ENCODE peak calls at places on chromosomes 1 and 21, in five cellular contexts. T is WTC11, P is WERI-Rb-1, M is HCT116, E is SK-N-SH. V is an unnamed sample.

GRCh38 chr1:215987092-215987855 is 420.2 kb downstream of the KCTD3 start:
- DNase-seq in T (no peak), P (no peak), M (no peak), E (no peak), V (no peak)

GRCh38 chr1:177256153-177256814 is 85.5 kb downstream of the BRINP2 start:
- DNase-seq in T (peak), P (peak), M (no peak), E (no peak), V (peak)

GRCh38 chr1:15328785-15329480 is 80.8 kb upstream of the EFHD2 start:
- DNase-seq in T (no peak), P (no peak), M (no peak), E (peak), V (no peak)

GRCh38 chr1:234601217-234602017 is 8.6 kb downstream of the IRF2BP2 start:
- DNase-seq in T (no peak), P (no peak), M (no peak), E (peak), V (no peak)

GRCh38 chr1:198088360-198089071 is 68.3 kb upstream of the NEK7 start:
- DNase-seq in T (no peak), P (no peak), M (peak), E (peak), V (no peak)

GRCh38 chr1:19435851-19436465 is 49.4 kb downstream of the CAPZB start:
- DNase-seq in T (no peak), P (no peak), M (no peak), E (no peak), V (no peak)

GRCh38 chr1:54716299-54717047 is 812 bp downstream of the TTC4 start:
- DNase-seq in T (no peak), P (no peak), M (no peak), E (no peak), V (no peak)

GRCh38 chr1:230031131-230031530 is 35.9 kb upstream of the GALNT2 start:
- DNase-seq in T (no peak), P (no peak), M (no peak), E (no peak), V (no peak)

GRCh38 chr1:51058863-51059262 is 43.2 kb upstream of the C1orf185 start:
- DNase-seq in T (peak), P (no peak), M (no peak), E (no peak), V (no peak)

GRCh38 chr21:39647476-39647875 is 34.7 kb downstream of the B3GALT5 start:
- DNase-seq in T (no peak), P (no peak), M (no peak), E (no peak), V (no peak)

GRCh38 chr1:116699605-116700004 is 32.1 kb upstream of the IGSF3 start:
- DNase-seq in T (no peak), P (no peak), M (no peak), E (peak), V (no peak)

GRCh38 chr1:82782599-82782998 is 981.9 kb downstream of the ADGRL2 start:
- DNase-seq in T (no peak), P (no peak), M (no peak), E (no peak), V (no peak)

GRCh38 chr1:82777240-82777639 is 976.5 kb downstream of the ADGRL2 start:
- DNase-seq in T (no peak), P (no peak), M (no peak), E (no peak), V (peak)

GRCh38 chr1:82775402-82776000 is 974.8 kb downstream of the ADGRL2 start:
- DNase-seq in T (peak), P (peak), M (peak), E (peak), V (peak)

GRCh38 chr1:82783025-82783424 is 982.3 kb downstream of the ADGRL2 start:
- DNase-seq in T (no peak), P (no peak), M (no peak), E (no peak), V (no peak)

DNA sequence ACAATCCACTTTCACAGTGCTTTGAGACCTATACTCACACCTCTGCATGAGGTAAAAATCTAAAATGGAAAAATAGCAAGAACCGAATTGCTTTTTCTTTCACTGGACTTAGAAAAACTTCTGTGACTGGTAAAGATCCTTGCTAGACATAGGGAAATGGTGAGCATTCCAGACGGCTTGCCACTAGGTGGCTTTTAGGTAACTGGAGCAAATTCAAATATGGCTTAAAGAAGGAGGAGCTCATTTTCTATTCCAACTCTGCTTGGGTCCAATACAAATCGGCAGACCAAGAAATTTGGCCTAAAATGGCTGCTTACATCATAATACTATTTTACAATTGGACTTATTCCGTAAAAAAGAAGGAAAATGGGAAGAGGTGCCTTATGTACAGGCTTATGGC is 977.9 kb downstream of the ADGRL2 start:
- DNase-seq in T (peak), P (no peak), M (no peak), E (no peak), V (no peak)
- TF ChIP-seq CTCF in T (no peak), P (peak), M (peak), E (peak), V (no peak)

GRCh38 chr1:44315521-44315920 is 39.5 kb downstream of the ERI3 start:
- DNase-seq in T (no peak), P (peak), M (no peak), E (no peak), V (no peak)

GRCh38 chr1:44312652-44313196 is 42.3 kb downstream of the ERI3 start:
- DNase-seq in T (no peak), P (no peak), M (no peak), E (no peak), V (no peak)

GRCh38 chr1:44313265-44313918 is 41.7 kb downstream of the ERI3 start:
- DNase-seq in T (no peak), P (no peak), M (no peak), E (no peak), V (no peak)

GRCh38 chr1:44316231-44316759 is 38.8 kb downstream of the ERI3 start:
- DNase-seq in T (no peak), P (peak), M (no peak), E (no peak), V (no peak)

DNA sequence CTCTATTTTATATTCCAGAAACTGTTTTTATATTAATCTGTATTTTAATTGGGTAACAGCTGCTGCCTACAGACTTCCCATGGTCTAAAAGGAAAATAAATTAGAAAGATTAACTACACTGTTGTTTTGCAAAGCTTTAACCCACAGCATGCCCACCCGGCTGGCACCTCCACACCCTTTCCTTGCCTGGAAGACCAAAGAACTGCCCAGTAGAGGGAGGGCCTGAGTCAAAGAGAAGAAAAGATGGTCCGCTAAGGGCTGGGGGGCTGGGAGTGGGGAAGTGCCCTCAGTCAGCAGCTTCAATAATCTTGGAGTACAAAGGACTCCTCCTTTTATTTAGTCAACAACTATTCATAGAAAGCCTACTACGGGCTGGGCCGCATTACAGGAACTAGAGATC is 40.7 kb downstream of the ERI3 start:
- DNase-seq in T (peak), P (no peak), M (no peak), E (no peak), V (no peak)
- TF ChIP-seq CTCF in T (no peak), P (peak), M (peak), E (peak), V (no peak)

DNA sequence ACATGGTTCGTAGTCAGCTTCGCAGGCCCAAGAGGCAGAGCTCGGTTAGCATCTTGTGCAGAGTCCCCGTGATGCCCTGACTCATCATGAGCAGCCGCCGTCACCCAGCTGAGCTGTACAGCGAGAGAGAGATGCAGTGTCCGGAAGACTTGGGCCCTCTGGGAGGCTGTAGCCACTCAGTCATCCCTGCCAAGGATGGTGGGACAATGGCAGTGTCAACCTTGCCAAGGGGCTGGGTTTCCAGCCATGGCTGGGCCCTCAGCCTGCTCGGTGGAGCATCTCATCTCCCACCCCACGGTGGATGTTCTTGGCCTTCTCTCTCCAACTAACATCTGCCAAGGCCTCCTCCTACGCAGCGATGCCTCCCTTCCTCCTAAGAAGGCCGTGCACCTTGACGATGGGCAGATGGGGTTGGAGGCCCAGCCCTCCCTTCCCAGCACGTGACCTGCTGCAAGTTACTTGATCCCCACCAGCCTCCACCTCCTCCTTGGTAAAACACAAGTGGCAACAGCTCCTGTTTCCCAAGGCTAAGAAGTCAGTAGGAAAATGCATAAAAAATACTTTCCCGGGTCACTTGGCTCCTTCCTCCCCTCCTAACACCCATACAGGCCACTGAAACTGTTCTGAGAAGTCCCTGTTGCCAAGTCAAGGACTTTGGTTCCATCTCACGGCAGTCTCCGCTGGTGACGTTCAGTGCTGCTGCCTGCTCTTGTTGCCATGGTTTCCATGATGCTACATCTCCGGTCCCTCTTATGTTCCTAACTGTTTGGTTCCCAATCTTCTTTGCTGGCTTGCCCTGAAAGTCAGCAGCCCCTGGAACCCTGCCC is 384.7 kb upstream of the VAMP3 start:
- DNase-seq in T (no peak), P (peak), M (no peak), E (no peak), V (no peak)
- TF ChIP-seq CTCF in T (no peak), P (no peak), M (no peak), E (no peak), V (no peak)

GRCh38 chr1:47993356-47993755 is 3.8 kb downstream of the TRABD2B start:
- DNase-seq in T (no peak), P (no peak), M (no peak), E (no peak), V (no peak)

GRCh38 chr1:47990286-47990685 is 6.9 kb downstream of the TRABD2B start:
- DNase-seq in T (no peak), P (no peak), M (no peak), E (no peak), V (no peak)

GRCh38 chr1:47991698-47992097 is 5.5 kb downstream of the TRABD2B start:
- DNase-seq in T (no peak), P (no peak), M (no peak), E (peak), V (no peak)

GRCh38 chr1:47992720-47993119 is 4.5 kb downstream of the TRABD2B start:
- DNase-seq in T (no peak), P (no peak), M (no peak), E (no peak), V (no peak)

GRCh38 chr1:47991187-47991586 is 6.0 kb downstream of the TRABD2B start:
- DNase-seq in T (no peak), P (no peak), M (peak), E (no peak), V (no peak)
- TF ChIP-seq CTCF in T (no peak), P (no peak), M (no peak), E (no peak), V (no peak)

DNA sequence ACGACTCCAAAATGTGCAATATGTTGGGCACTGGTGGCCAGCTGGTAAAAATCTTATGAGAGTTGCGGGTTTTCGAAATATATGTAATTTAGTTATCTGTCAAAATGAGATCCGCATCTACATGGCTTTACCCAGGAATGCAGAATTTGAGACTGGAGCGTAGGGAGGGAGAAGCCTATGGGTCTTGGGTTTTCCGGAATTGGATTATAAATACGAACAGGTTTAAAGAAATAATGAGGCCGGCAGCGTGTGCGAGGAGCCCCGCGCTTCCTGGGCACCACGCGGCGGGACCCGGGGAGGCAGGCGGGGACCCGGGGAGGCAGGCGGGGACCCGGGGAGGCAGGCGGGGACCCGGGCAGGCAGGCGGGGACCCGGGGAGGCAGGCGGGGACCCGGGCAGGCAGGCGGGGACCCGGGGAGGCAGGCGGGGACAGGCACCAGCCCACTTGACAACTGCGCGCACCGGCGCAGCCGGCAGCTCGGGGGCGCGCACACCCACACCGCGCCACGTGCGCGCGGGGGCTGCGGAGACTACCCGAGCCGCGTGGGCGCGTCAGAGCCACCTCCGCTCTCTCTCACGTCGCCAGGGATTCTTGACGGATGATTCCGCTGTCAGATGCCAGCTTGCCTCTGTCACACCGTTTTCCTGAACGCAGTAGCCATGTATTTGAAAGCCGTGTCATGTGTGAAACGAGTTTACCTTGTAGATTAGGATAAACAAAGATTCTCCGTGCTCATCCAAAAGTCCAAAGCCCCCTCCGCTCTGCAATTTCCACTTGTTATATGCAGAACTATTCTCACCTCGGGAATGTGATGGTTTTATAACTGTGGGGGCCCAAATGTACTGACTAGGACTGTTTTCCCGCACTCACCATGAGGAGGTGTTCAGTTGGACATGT is 54.3 kb upstream of the HNRNPU start:
- DNase-seq in T (peak), P (peak), M (no peak), E (peak), V (peak)
- TF ChIP-seq CTCF in T (no peak), P (peak), M (no peak), E (peak), V (no peak)

GRCh38 chr1:2921970-2922686 is 99.1 kb upstream of the ACTRT2 start:
- DNase-seq in T (no peak), P (peak), M (peak), E (peak), V (no peak)
- TF ChIP-seq CTCF in T (peak), P (peak), M (peak), E (peak), V (peak)

DNA sequence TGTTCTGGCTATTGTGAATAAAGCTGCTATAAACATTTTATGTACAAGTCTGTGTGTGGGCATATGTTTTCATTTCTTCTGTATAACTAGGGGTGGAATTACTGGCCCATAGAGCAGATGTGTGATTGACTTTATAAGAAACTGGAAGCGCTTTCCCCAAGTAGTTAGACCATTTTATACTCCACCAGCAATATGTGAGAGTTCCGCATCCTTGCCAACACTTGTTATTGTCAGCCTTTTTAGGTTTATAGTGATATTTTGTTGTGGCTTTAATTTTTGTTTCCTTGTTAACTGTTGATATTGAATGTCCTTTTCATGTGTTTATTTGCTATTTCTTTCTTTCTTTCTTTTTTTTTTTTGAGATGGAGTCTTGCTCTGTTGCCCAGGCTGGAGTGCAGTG is 9.4 kb downstream of the MAN1C1 start:
- DNase-seq in T (no peak), P (no peak), M (no peak), E (no peak), V (no peak)
- TF ChIP-seq CTCF in T (no peak), P (no peak), M (no peak), E (no peak), V (no peak)

GRCh38 chr1:101911894-101912293 is 84.8 kb downstream of the OLFM3 start:
- DNase-seq in T (no peak), P (no peak), M (no peak), E (no peak), V (no peak)

GRCh38 chr1:101907264-101907663 is 89.5 kb downstream of the OLFM3 start:
- DNase-seq in T (no peak), P (no peak), M (no peak), E (peak), V (no peak)

GRCh38 chr1:101914473-101915242 is 82.1 kb downstream of the OLFM3 start:
- DNase-seq in T (no peak), P (no peak), M (no peak), E (no peak), V (no peak)

GRCh38 chr1:101905298-101905794 is 91.4 kb downstream of the OLFM3 start:
- DNase-seq in T (no peak), P (no peak), M (no peak), E (no peak), V (no peak)

GRCh38 chr1:101908980-101909379 is 87.7 kb downstream of the OLFM3 start:
- DNase-seq in T (no peak), P (no peak), M (no peak), E (no peak), V (no peak)
- TF ChIP-seq CTCF in T (no peak), P (no peak), M (no peak), E (no peak), V (no peak)

GRCh38 chr1:66607458-66607857 is 73.5 kb downstream of the SGIP1 start:
- DNase-seq in T (peak), P (peak), M (no peak), E (no peak), V (no peak)

GRCh38 chr1:66606359-66607142 is 72.6 kb downstream of the SGIP1 start:
- DNase-seq in T (no peak), P (peak), M (no peak), E (no peak), V (no peak)

GRCh38 chr1:66599899-66600737 is 66.2 kb downstream of the SGIP1 start:
- DNase-seq in T (no peak), P (no peak), M (no peak), E (no peak), V (no peak)

GRCh38 chr1:66605419-66605997 is 71.6 kb downstream of the SGIP1 start:
- DNase-seq in T (no peak), P (no peak), M (no peak), E (no peak), V (no peak)
- TF ChIP-seq CTCF in T (no peak), P (no peak), M (no peak), E (no peak), V (no peak)

V was measured in kidney.